ENCODE peak calls at places on chromosome 11, in four cellular contexts. V, H, T and C are unnamed samples.

GRCh38 chr11:126257764-126258163 is 10.9 kb downstream of the SRPRA start:
- DNase-seq in H (no peak), T (no peak), V (no peak), C (no peak)

GRCh38 chr11:64654958-64655541 is 64.0 kb downstream of the SLC22A12 start:
- DNase-seq in T (no peak), H (no peak), V (no peak), C (peak; percentile 57)

GRCh38 chr11:40037005-40037404 is 1422.4 kb downstream of the LRRC4C start:
- DNase-seq in V (no peak), T (no peak), H (no peak), C (no peak)

GRCh38 chr11:57515332-57516060 is at the start of gene SLC43A1:
- DNase-seq in H (peak; percentile 46), T (peak; percentile 85), V (no peak), C (no peak)

GRCh38 chr11:73478737-73479347 is 102.6 kb downstream of the RELT start:
- DNase-seq in H (peak; percentile 37), T (peak; percentile 44), V (peak; percentile 26), C (no peak)

GRCh38 chr11:65488273-65489058 is 10.4 kb upstream of the MALAT1 start:
- DNase-seq in H (no peak), T (no peak), V (no peak), C (no peak)

GRCh38 chr11:125980421-125980820 is 34.6 kb downstream of the VSIG10L2 start:
- DNase-seq in H (no peak), V (no peak), T (no peak), C (no peak)

GRCh38 chr11:47514825-47515647 is 37.9 kb downstream of the CELF1 start:
- DNase-seq in H (no peak), V (no peak), T (peak; percentile 33), C (peak; percentile 72)

GRCh38 chr11:96102664-96103068 is 178.8 kb upstream of the MTMR2 start:
- DNase-seq in H (no peak), V (no peak), T (no peak), C (no peak)

GRCh38 chr11:64970731-64971151 is 1.2 kb downstream of the MAJIN start:
- DNase-seq in V (no peak), T (no peak), H (no peak), C (no peak)

GRCh38 chr11:44565008-44565745 is at the start of gene CD82:
- DNase-seq in T (peak; percentile 98), V (peak; percentile 92), H (peak; percentile 78), C (peak; percentile 95)
- TF ChIP-seq POLR2AphosphoS5 in T (no peak), V (peak; percentile 64), H (no peak), C (no peak)

GRCh38 chr11:41237386-41237785 is 222.1 kb downstream of the LRRC4C start:
- DNase-seq in T (no peak), V (no peak), H (no peak), C (no peak)
- TF ChIP-seq REST in T (no peak), V (no peak), H (no peak), C (no peak)

DNA sequence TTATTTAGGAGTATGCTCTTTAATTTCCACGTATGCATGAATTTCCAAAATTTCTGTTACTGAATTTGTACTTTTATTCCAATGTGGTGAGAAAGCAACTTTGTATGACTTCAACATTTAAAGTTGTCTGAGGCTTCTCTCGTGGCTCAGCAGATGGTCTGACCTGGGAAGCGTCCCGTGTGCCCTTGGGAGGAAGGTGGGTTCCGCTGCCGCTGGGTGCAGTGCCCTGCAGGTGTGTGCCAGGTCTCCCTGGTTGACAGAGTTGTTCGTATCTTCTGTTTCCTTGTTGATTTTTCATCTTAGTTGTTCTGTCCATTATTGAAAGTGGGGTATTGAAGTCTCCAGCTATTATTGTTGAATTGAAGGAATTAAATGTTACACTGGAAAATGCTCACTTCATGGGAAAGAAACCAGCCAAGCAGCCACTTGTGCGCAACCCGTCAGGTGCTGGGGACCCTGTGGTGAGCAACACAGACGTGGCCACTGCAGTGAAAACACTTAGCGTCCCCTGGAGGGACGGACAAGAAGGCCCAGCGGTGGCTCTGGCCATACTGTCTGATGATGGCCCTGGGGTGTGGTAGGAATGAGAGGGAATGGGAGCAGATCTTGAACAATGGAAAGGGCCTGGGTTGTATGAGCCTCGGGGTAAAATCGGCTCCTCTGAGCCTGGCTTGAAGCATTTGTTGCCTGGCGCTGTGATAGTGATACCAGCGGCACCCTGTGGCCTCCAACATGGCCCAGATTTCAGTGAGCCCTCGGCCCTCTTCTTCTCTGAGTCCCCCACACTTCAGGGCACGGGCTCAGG is 31.6 kb upstream of the KRTAP5-7 start:
- DNase-seq in V (no peak), T (no peak), H (no peak), C (no peak)
- TF ChIP-seq CTCF in V (no peak), T (no peak), H (no peak), C (no peak)

DNA sequence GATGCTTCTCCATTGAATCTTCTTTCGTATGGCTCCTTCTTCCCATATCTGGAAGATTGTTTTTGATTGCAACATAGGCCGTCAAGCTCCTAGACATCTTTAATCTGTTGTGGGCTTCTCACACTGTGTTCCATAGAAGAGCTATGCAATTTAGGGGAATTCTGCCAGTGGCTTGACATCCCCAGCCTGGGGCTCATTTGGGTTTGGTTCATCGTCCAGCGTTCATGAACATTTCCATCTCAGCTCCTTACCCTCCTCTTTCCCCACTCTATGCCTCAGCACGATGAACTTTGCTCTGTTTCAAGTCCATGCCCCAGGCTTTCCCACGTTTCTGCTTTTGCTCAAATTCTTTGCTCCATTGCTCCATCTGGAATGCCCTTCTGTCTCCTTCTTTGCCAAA is 26.0 kb upstream of the CLMP start:
- DNase-seq in T (no peak), H (no peak), V (no peak), C (no peak)
- TF ChIP-seq POLR2AphosphoS5 in T (no peak), H (no peak), V (no peak), C (no peak)

GRCh38 chr11:102121329-102121728 is 11.1 kb downstream of the YAP1 start:
- DNase-seq in H (no peak), V (no peak), T (no peak), C (no peak)
- TF ChIP-seq REST in H (no peak), V (no peak), T (no peak), C (no peak)

DNA sequence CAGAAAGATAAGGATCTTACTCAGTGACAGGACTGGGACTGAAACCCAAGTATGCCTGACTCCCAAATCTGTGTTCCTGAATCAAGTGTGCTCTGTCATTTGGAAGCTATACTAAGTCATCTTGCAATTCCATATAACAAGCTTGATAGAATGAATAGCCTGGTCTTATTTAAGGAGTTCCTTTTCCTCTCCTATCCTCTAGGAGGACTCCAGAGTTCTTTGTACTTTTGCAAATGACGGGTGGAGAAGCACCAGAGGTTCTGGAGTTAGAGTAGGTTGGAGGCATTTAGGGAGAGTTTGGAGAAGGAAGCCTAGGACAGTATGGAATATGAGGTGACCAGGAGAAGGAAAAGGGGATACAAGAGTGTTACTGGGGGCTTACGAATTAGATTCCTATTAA is 92.9 kb upstream of the RCN1 start:
- DNase-seq in T (no peak), V (no peak), H (no peak), C (no peak)
- TF ChIP-seq CTCF in T (no peak), V (no peak), H (no peak), C (no peak)

DNA sequence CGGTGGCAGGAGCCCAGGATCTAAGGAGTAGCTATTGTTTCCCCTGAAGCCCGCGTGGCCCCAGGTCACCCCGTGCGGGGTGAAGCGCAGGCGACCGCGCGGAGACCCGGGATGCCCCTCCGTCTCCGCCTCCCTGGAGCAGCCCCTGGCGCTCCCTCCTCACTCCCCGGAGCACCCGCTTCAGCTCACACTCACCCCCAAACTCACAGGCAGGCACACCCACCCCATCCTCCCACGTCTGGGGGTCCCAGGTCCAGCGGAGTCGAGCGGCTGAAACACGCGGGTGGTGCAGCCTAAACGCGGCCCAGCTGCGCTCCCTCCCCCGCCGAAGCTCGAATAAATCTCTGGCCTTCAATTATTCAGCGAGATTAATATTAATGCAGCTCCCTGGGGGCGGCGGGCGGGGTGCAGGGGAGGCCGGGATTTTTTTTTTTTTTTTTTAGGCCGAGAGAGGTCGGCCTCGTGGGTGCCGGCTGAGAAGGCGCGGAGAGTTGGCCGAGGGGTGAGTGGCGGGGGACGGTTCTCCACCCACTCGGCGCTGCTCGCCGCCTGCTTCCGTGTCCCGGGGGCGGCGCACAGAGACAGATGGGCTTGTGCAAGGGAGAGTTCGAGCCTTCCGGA is 465 bp upstream of the SLC1A2 start:
- DNase-seq in V (no peak), H (no peak), T (no peak), C (no peak)
- TF ChIP-seq POLR2AphosphoS5 in V (no peak), H (no peak), T (no peak), C (no peak)

GRCh38 chr11:95097209-95097608 is 7.6 kb downstream of the ENDOD1 start:
- DNase-seq in T (no peak), H (no peak), V (no peak), C (no peak)

GRCh38 chr11:95093548-95093947 is 3.9 kb downstream of the ENDOD1 start:
- DNase-seq in T (no peak), V (no peak), H (no peak), C (no peak)

GRCh38 chr11:95092549-95093324 is 3.1 kb downstream of the ENDOD1 start:
- DNase-seq in H (peak; percentile 85), T (peak; percentile 35), V (no peak), C (no peak)

GRCh38 chr11:95098826-95099225 is 9.2 kb downstream of the ENDOD1 start:
- DNase-seq in V (no peak), T (no peak), H (no peak), C (no peak)

DNA sequence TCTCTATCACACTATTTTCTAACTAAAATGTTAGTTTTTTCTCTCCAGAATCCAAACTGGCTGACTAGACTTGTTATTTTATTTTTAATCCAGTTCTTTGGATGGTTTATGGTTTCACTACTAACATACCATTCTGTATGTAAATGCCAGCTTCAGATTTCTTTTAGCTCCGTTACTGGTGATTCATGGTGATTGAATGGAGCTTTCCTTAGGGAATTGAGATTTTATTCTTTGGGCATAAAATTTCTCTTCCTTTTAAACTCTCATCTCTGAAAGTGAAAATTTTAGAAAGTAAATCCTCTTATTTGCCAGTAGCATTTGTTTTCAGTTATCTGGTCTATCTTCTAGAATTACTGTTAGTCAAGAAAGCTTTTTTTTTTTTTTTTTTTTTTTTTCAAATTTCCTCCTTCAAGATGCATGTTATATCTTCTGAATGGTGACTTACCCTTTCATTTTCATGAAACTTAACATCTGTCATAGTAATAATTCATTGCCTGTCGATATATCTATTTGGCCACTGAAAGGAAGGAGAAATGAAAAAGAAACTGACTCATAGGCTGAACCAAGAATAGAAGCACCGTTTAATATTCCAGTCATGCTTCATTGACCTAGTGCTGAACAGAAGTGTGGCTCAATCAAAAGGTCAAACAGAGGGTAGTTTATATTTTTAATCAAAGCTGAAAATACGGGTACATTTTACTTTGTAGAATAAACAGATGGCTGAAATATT is 6.4 kb downstream of the ENDOD1 start:
- DNase-seq in V (no peak), T (no peak), H (no peak), C (no peak)
- TF ChIP-seq REST in V (no peak), T (no peak), H (no peak), C (no peak)